ENCODE peak calls at places on chromosomes 13 and 19, in five cellular contexts. Q, N, K, F and I are unnamed samples.

GRCh38 chr19:40305403-40305802 is 20.3 kb upstream of the AKT2 start:
- DNase-seq in F (no peak), K (peak; percentile 57), N (peak; percentile 92), Q (peak; percentile 70), I (peak; percentile 79)

GRCh38 chr13:33017410-33017929 is 1.2 kb downstream of the KL start:
- DNase-seq in F (peak; percentile 52), K (no peak), N (peak; percentile 47), Q (peak; percentile 54), I (no peak)

GRCh38 chr13:76965759-76966421 is 17.6 kb downstream of the ACOD1 start:
- DNase-seq in N (peak; percentile 90), K (no peak), Q (no peak), F (no peak), I (peak; percentile 88)

GRCh38 chr19:7505682-7506384 is 10.1 kb upstream of the ZNF358 start:
- DNase-seq in K (no peak), N (no peak), F (no peak), Q (peak; percentile 89), I (no peak)

GRCh38 chr19:11763611-11764010 is 3.2 kb upstream of the ZNF441 start:
- DNase-seq in N (no peak), F (no peak), K (no peak), Q (no peak), I (no peak)

GRCh38 chr13:32267836-32268439 is 47.2 kb downstream of the ZAR1L start:
- DNase-seq in F (no peak), Q (peak; percentile 58), K (no peak), N (no peak), I (no peak)

GRCh38 chr19:31113250-31113685 is 236.0 kb downstream of the TSHZ3 start:
- DNase-seq in Q (no peak), F (no peak), N (peak; percentile 41), K (no peak), I (peak; percentile 79)

GRCh38 chr19:47507031-47507430 is 7.8 kb downstream of the NAPA start:
- DNase-seq in F (no peak), Q (no peak), N (no peak), K (peak; percentile 62), I (no peak)

GRCh38 chr13:21744149-21744548 is 73.3 kb downstream of the FGF9 start:
- DNase-seq in K (no peak), N (no peak), Q (no peak), F (no peak), I (no peak)

GRCh38 chr19:18385675-18386542 is at the start of gene GDF15:
- DNase-seq in K (no peak), F (no peak), N (peak; percentile 98), Q (peak; percentile 95), I (peak; percentile 83)

GRCh38 chr19:49150106-49150943 is 4.9 kb downstream of the HRC start:
- DNase-seq in K (peak; percentile 76), N (peak; percentile 65), F (peak; percentile 68), Q (peak; percentile 94), I (peak; percentile 68)

GRCh38 chr19:9913237-9914000 is 22.9 kb downstream of the OLFM2 start:
- DNase-seq in F (no peak), N (no peak), K (no peak), Q (no peak), I (no peak)

GRCh38 chr13:92315265-92315664 is 911.3 kb upstream of the GPC6 start:
- DNase-seq in Q (no peak), K (no peak), N (no peak), F (no peak), I (no peak)

GRCh38 chr19:30882411-30883005 is 466.7 kb downstream of the TSHZ3 start:
- DNase-seq in Q (no peak), N (no peak), F (no peak), K (no peak), I (no peak)

GRCh38 chr19:41304706-41305483 is 5.1 kb upstream of the CCDC97 start:
- DNase-seq in N (no peak), F (no peak), K (no peak), Q (peak; percentile 37), I (no peak)

GRCh38 chr19:19064098-19064722 is 416 bp downstream of the SLC25A42 start:
- DNase-seq in F (no peak), Q (no peak), K (peak; percentile 25), N (no peak), I (no peak)

GRCh38 chr19:46176116-46176860 is 28.2 kb downstream of the IGFL2 start:
- DNase-seq in K (no peak), F (no peak), Q (no peak), N (no peak), I (no peak)

GRCh38 chr19:46179076-46179740 is 31.2 kb downstream of the IGFL2 start:
- DNase-seq in N (no peak), K (no peak), Q (no peak), F (no peak), I (no peak)

DNA sequence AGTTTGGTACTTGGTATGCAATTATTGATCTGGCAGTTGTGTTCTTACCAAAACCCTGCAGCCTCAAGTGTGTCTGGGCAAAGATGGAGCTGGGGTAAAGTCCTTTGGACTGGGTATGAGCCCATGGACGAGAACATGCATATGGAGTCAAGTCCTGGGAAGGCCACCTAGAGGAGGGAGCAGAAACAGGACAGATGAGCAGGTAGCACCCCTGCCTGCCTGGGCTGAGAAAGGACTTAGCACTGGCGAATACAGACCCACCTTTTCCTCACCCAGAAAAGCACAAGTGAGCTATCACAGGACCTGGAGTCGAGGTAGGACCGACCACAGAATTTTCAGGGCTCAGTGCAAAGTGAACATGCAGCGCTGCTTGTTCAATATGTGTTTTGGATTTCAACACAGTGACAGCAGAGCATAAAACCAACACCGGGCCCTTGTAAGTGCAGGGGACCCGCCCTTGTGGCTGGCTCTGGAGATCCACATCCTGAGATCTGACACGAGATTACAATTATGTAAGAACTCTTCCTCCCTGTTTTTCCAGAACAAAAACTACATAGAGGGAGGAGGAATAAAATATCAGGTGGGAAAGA is 25.9 kb downstream of the IGFL2 start:
- DNase-seq in N (no peak), F (no peak), K (no peak), Q (no peak), I (no peak)
- TF ChIP-seq CTCF in N (no peak), F (no peak), K (no peak), Q (no peak), I (no peak)

GRCh38 chr13:110015253-110015652 is 228.9 kb upstream of the IRS2 start:
- DNase-seq in N (no peak), Q (no peak), F (no peak), K (peak; percentile 47), I (no peak)
- TF ChIP-seq CTCF in N (no peak), Q (no peak), F (no peak), K (no peak), I (no peak)

GRCh38 chr13:24693862-24694471 is 13.8 kb downstream of the ATP12A start:
- DNase-seq in N (peak; percentile 46), Q (no peak), K (no peak), F (no peak), I (peak; percentile 42)
- TF ChIP-seq CTCF in N (peak; percentile 55), Q (no peak), K (peak; percentile 11), F (peak; percentile 74), I (peak; percentile 85)

GRCh38 chr13:38685974-38686571 is 804 bp upstream of the FREM2 start:
- DNase-seq in K (no peak), N (no peak), F (no peak), Q (no peak), I (peak; percentile 6)
- TF ChIP-seq CTCF in K (peak; percentile 43), N (no peak), F (peak; percentile 31), Q (no peak), I (peak; percentile 33)

GRCh38 chr19:29040951-29041350 is 172.0 kb downstream of the UQCRFS1 start:
- DNase-seq in Q (no peak), F (no peak), K (no peak), N (no peak), I (no peak)
- TF ChIP-seq CTCF in Q (no peak), F (no peak), K (no peak), N (no peak), I (no peak)

GRCh38 chr19:4609878-4610511 is 29.3 kb upstream of the TNFAIP8L1 start:
- DNase-seq in K (no peak), Q (no peak), N (no peak), F (no peak), I (no peak)
- TF ChIP-seq CTCF in K (no peak), Q (no peak), N (no peak), F (no peak), I (no peak)

GRCh38 chr19:16259385-16260159 is 61.9 kb downstream of the AP1M1 start:
- DNase-seq in Q (no peak), F (peak; percentile 89), K (no peak), N (no peak), I (no peak)
- TF ChIP-seq CTCF in Q (no peak), F (no peak), K (no peak), N (no peak), I (no peak)

GRCh38 chr13:23509781-23510543 is 60.2 kb upstream of the TNFRSF19 start:
- DNase-seq in Q (no peak), K (no peak), N (peak; percentile 74), F (no peak), I (peak; percentile 79)
- TF ChIP-seq CTCF in Q (no peak), K (no peak), N (peak; percentile 32), F (no peak), I (no peak)